ENCODE peak calls at places on chromosomes 4 and X, in five cellular contexts. One of them, this sample, is unnamed.

GRCh38 chr4:151887151-151887815 is 126.5 kb upstream of the GATB start:
- DNase-seq in LoVo: no peak
- DNase-seq in amniotic stem cell: peak; percentile 11
- DNase-seq in ACHN: no peak
- DNase-seq in right atrium auricular region: no peak
- DNase-seq in this sample: no peak

GRCh38 chr4:86497980-86498379 is 96.1 kb upstream of the PTPN13 start:
- DNase-seq in ACHN: no peak
- DNase-seq in LoVo: no peak
- DNase-seq in amniotic stem cell: no peak
- DNase-seq in right atrium auricular region: no peak
- DNase-seq in this sample: no peak

GRCh38 chrX:103356023-103356798 is at the start of gene TCEAL9:
- DNase-seq in amniotic stem cell: peak; percentile 46
- DNase-seq in right atrium auricular region: peak; percentile 71
- DNase-seq in LoVo: peak; percentile 24
- DNase-seq in ACHN: peak; percentile 62
- DNase-seq in this sample: peak; percentile 64

GRCh38 chrX:130658310-130658709 is 244.7 kb downstream of the ENOX2 start:
- DNase-seq in right atrium auricular region: no peak
- DNase-seq in LoVo: no peak
- DNase-seq in amniotic stem cell: no peak
- DNase-seq in ACHN: no peak
- DNase-seq in this sample: no peak

GRCh38 chr4:168589154-168589553 is 92.3 kb downstream of the PALLD start:
- DNase-seq in LoVo: peak; percentile 83
- DNase-seq in right atrium auricular region: no peak
- DNase-seq in ACHN: peak; percentile 80
- DNase-seq in amniotic stem cell: peak; percentile 62
- DNase-seq in this sample: no peak

GRCh38 chr4:94419956-94420355 is 31.8 kb upstream of the PDLIM5 start:
- DNase-seq in ACHN: peak; percentile 14
- DNase-seq in amniotic stem cell: peak; percentile 14
- DNase-seq in LoVo: peak; percentile 60
- DNase-seq in right atrium auricular region: no peak
- DNase-seq in this sample: no peak

GRCh38 chrX:130714135-130714534 is 188.9 kb downstream of the ENOX2 start:
- DNase-seq in LoVo: no peak
- DNase-seq in ACHN: no peak
- DNase-seq in amniotic stem cell: no peak
- DNase-seq in right atrium auricular region: no peak
- DNase-seq in this sample: no peak

GRCh38 chrX:30889147-30890125 is at the start of gene TAB3:
- DNase-seq in ACHN: peak; percentile 91
- DNase-seq in right atrium auricular region: peak; percentile 95
- DNase-seq in LoVo: peak; percentile 89
- DNase-seq in amniotic stem cell: peak; percentile 86
- DNase-seq in this sample: peak; percentile 90

GRCh38 chr4:105548483-105548882 is 3.9 kb upstream of the ARHGEF38 start:
- DNase-seq in amniotic stem cell: no peak
- DNase-seq in LoVo: peak; percentile 31
- DNase-seq in ACHN: peak; percentile 69
- DNase-seq in right atrium auricular region: no peak
- DNase-seq in this sample: no peak

GRCh38 chrX:13903405-13903804 is 86.5 kb upstream of the GPM6B start:
- DNase-seq in ACHN: no peak
- DNase-seq in right atrium auricular region: no peak
- DNase-seq in amniotic stem cell: no peak
- DNase-seq in LoVo: no peak
- DNase-seq in this sample: no peak

GRCh38 chr4:17066972-17067371 is 168.5 kb upstream of the LDB2 start:
- DNase-seq in ACHN: peak; percentile 2
- DNase-seq in amniotic stem cell: peak; percentile 92
- DNase-seq in LoVo: no peak
- DNase-seq in right atrium auricular region: no peak
- DNase-seq in this sample: no peak